ENCODE peak calls at places on chromosomes 2 and 18, in four cellular contexts. T is astrocyte of the cerebellum, H is fibroblast of mammary gland, Y is neural progenitor cell. O is an unnamed sample.

GRCh38 chr2:23452853-23453420 is 68.0 kb downstream of the KLHL29 start:
- DNase-seq in Y (no peak), H (peak; percentile 15), T (peak; percentile 23), O (no peak)

GRCh38 chr2:9029721-9030120 is 26.2 kb upstream of the MBOAT2 start:
- DNase-seq in T (no peak), Y (peak; percentile 11), H (no peak), O (no peak)

GRCh38 chr2:143710879-143711278 is 581.7 kb downstream of the ARHGAP15 start:
- DNase-seq in H (no peak), T (no peak), Y (no peak), O (no peak)

GRCh38 chr2:195531754-195532153 is 125.3 kb upstream of the SLC39A10 start:
- DNase-seq in H (peak; percentile 60), T (peak; percentile 87), Y (no peak), O (no peak)

GRCh38 chr18:77057043-77057442 is 75.5 kb downstream of the MBP start:
- DNase-seq in Y (no peak), H (peak; percentile 72), T (no peak), O (no peak)

GRCh38 chr2:143161982-143162837 is 33.0 kb downstream of the ARHGAP15 start:
- DNase-seq in Y (peak; percentile 64), H (peak; percentile 37), T (peak; percentile 33), O (no peak)

GRCh38 chr2:217277646-217278048 is 417.8 kb upstream of the TNP1 start:
- DNase-seq in Y (no peak), T (peak; percentile 69), H (peak; percentile 98), O (no peak)

GRCh38 chr2:206555721-206556120 is 86.6 kb upstream of the FAM237A start:
- DNase-seq in Y (no peak), H (peak; percentile 7), T (no peak), O (no peak)

GRCh38 chr2:12488365-12488972 is 228.3 kb upstream of the TRIB2 start:
- DNase-seq in H (no peak), Y (no peak), T (no peak), O (no peak)

GRCh38 chr2:109699646-109700045 is 85.5 kb downstream of the SOWAHC start:
- DNase-seq in Y (peak; percentile 38), T (no peak), H (no peak), O (no peak)
- H3K4me3 ChIP-seq in Y (no peak overlapping the region), T (no peak overlapping the region), H (no peak overlapping the region), O (no peak overlapping the region)

DNA sequence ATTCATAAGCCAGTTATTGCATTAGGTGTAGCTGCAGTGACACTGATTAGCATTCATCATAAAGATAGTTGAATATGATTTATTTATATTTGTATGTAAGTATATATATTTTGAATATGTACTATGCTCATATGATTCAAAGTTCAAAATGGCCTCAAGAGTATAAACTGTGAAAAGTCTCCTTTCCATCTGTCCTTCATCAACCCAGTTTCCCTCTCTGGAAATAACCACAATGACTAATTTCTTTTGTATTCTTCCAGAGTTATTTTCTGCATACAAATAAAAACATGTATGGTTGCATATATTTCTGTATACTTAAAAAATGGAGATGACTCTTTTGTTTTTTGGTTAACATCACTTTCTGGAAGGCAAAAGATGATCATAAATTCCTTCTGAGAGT is 95.2 kb downstream of the CAMKMT start:
- DNase-seq in T (no peak), H (peak; percentile 51), Y (no peak), O (no peak)
- TF ChIP-seq CTCF in T (no peak), H (no peak), Y (no peak), O (no peak)

GRCh38 chr18:26474542-26474941 is 73.8 kb downstream of the KCTD1 start:
- DNase-seq in Y (no peak), H (no peak), T (no peak), O (no peak)
- H3K4me3 ChIP-seq in Y (no peak overlapping the region), H (no peak overlapping the region), T (no peak overlapping the region), O (no peak overlapping the region)

DNA sequence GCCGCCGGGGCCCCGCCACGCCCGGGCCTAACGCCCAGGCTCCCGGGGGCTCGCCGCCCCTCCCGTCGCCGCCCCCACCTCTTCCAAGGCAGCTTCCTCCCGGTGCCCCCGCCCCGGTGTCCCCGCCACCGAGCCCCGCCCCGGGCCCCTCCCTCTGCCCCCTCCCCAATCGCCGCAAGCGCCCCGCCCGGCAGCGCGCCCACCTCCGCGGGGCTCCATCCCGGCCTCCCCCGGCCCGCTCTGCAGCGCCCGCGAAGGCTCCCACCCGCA is 209 bp downstream of the STK25 start:
- DNase-seq in H (no peak), T (no peak), Y (no peak), O (no peak)
- TF ChIP-seq CTCF in H (no peak), T (no peak), Y (no peak), O (no peak)

GRCh38 chr2:82636411-82637020 is 1822.6 kb downstream of the SUCLG1 start:
- DNase-seq in Y (no peak), H (no peak), T (no peak), O (no peak)

GRCh38 chr2:82641781-82642180 is 1817.3 kb downstream of the SUCLG1 start:
- DNase-seq in T (no peak), H (no peak), Y (no peak), O (no peak)
- H3K4me3 ChIP-seq in T (no peak overlapping the region), H (no peak overlapping the region), Y (no peak overlapping the region), O (no peak overlapping the region)